ENCODE peak calls at places on chromosomes 7 and 10, in six cellular contexts. R is left lung, S is PC-3, U is thyroid gland, M is neural progenitor cell, O is fibroblast of lung. B is an unnamed sample.

GRCh38 chr7:85716353-85716752 is 529.5 kb upstream of the SEMA3D start:
- DNase-seq in R (no peak), S (no peak), U (no peak), M (no peak), O (no peak), B (no peak)

GRCh38 chr7:137690635-137691034 is 156.1 kb downstream of the DGKI start:
- DNase-seq in R (no peak), S (no peak), U (no peak), M (no peak), O (no peak), B (no peak)

GRCh38 chr7:149266451-149266850 is 4.5 kb downstream of the ZNF783 start:
- DNase-seq in R (no peak), S (no peak), U (no peak), M (no peak), O (no peak), B (no peak)

GRCh38 chr7:6268909-6269306 is 3.5 kb downstream of the CYTH3 start:
- DNase-seq in R (no peak), S (no peak), U (no peak), M (no peak), O (no peak), B (no peak)

GRCh38 chr7:2172311-2173183 is 60.2 kb downstream of the MAD1L1 start:
- DNase-seq in R (peak), S (peak), U (peak), M (no peak), O (peak), B (no peak)

GRCh38 chr10:97534746-97535367 is 36.1 kb downstream of the UBTD1 start:
- DNase-seq in R (no peak), S (peak), U (no peak), M (peak), O (no peak), B (no peak)

GRCh38 chr7:107703219-107703618 is 40.7 kb upstream of the CBLL1 start:
- DNase-seq in R (no peak), S (no peak), U (no peak), M (no peak), O (no peak), B (no peak)

GRCh38 chr7:7761974-7762769 is 43.8 kb upstream of the RPA3 start:
- DNase-seq in R (no peak), S (peak), U (no peak), M (no peak), O (peak), B (no peak)

GRCh38 chr7:69232445-69233376 is 365.6 kb upstream of the AUTS2 start:
- DNase-seq in R (no peak), S (no peak), U (peak), M (peak), O (no peak), B (no peak)

GRCh38 chr7:137454169-137455166 is 110.9 kb upstream of the PTN start:
- DNase-seq in R (no peak), S (peak), U (no peak), M (peak), O (peak), B (no peak)

GRCh38 chr7:48035967-48036478 is 680 bp downstream of the C7orf57 start:
- DNase-seq in R (peak), S (peak), U (peak), M (peak), O (peak), B (no peak)

DNA sequence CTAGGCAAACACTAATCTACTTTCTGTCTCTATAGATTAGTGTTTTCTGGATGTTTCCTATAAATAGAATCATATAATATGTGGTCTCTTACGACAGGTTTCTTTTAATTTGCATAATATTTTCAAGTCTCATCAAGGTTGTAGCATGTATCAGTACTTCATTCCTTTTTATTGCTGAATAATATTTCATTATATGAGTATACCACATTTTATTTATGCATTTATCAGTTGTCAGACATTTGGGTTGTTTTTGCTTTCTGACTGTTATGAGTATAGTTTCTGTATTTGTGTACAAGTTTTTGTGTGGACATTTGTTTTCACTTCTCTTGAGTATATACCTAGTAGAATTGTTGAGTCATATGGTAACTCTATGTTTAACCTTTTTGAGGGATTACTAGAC is 48.2 kb downstream of the SHOC2 start:
- DNase-seq in R (no peak), S (no peak), U (no peak), M (no peak), O (no peak), B (no peak)
- H3K4me3 ChIP-seq in R (no peak), S (no peak), U (no peak), M (no peak), O (no peak), B (no peak)

GRCh38 chr7:29327455-29327854 is 132.9 kb downstream of the CHN2 start:
- DNase-seq in R (no peak), S (no peak), U (no peak), M (no peak), O (no peak), B (no peak)
- H3K27ac ChIP-seq in R (no peak), S (no peak), U (no peak), M (no peak), O (no peak), B (no peak)

GRCh38 chr7:33937871-33938270 is 32.5 kb downstream of the BMPER start:
- DNase-seq in R (no peak), S (no peak), U (no peak), M (no peak), O (no peak), B (no peak)

GRCh38 chr7:33928986-33929385 is 23.6 kb downstream of the BMPER start:
- DNase-seq in R (no peak), S (no peak), U (no peak), M (no peak), O (no peak), B (no peak)

GRCh38 chr7:33933611-33934281 is 28.4 kb downstream of the BMPER start:
- DNase-seq in R (no peak), S (peak), U (no peak), M (no peak), O (peak), B (no peak)

GRCh38 chr7:33932221-33932620 is 26.9 kb downstream of the BMPER start:
- DNase-seq in R (no peak), S (no peak), U (peak), M (no peak), O (no peak), B (no peak)

GRCh38 chr7:33932832-33933468 is 27.6 kb downstream of the BMPER start:
- DNase-seq in R (peak), S (peak), U (peak), M (peak), O (peak), B (peak)
- H3K4me3 ChIP-seq in R (no peak), S (peak), U (no peak), M (no peak), O (peak), B (peak)

GRCh38 chr10:122054046-122055025 is 65.4 kb downstream of the TACC2 start:
- DNase-seq in R (peak), S (peak), U (peak), M (peak), O (peak), B (no peak)

GRCh38 chr10:122055252-122055651 is 66.3 kb downstream of the TACC2 start:
- DNase-seq in R (no peak), S (no peak), U (no peak), M (no peak), O (no peak), B (no peak)

GRCh38 chr10:122051609-122052385 is 62.8 kb downstream of the TACC2 start:
- DNase-seq in R (peak), S (peak), U (peak), M (peak), O (peak), B (no peak)

GRCh38 chr10:122052702-122053101 is 63.7 kb downstream of the TACC2 start:
- DNase-seq in R (no peak), S (peak), U (no peak), M (no peak), O (no peak), B (no peak)

GRCh38 chr10:122053314-122053713 is 64.4 kb downstream of the TACC2 start:
- DNase-seq in R (no peak), S (no peak), U (no peak), M (no peak), O (no peak), B (no peak)
- H3K27ac ChIP-seq in R (no peak), S (peak), U (no peak), M (no peak), O (no peak), B (no peak)

GRCh38 chr10:132681858-132682755 is 103.8 kb downstream of the NKX6-2 start:
- DNase-seq in R (peak), S (no peak), U (no peak), M (no peak), O (no peak), B (peak)
- H3K4me3 ChIP-seq in R (no peak), S (no peak), U (no peak), M (no peak), O (no peak), B (no peak)

DNA sequence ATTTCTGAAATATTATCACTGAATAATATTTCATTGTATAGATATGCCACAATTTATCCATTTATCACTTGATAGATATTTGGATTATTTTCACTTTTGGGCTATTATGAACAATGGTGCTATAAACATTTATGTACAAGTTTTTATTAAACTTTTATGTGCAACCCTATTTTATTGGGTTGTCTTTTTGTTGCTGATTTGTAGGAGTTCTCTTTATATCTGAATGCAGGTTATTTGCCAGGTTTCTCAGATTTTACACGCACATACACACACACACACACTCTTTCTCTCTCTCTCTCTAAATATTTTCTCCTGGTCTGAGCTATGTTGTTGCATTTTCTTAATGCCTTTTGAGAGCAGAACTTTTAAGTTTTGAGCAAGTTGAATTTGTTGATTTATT is 36.2 kb downstream of the ADK start:
- DNase-seq in R (no peak), S (no peak), U (no peak), M (no peak), O (no peak), B (no peak)
- H3K27ac ChIP-seq in R (peak), S (peak), U (no peak), M (no peak), O (no peak), B (no peak)

GRCh38 chr10:94085288-94085687 is 91.6 kb downstream of the PLCE1 start:
- DNase-seq in R (no peak), S (no peak), U (no peak), M (no peak), O (no peak), B (no peak)

GRCh38 chr10:94088926-94089381 is 95.2 kb downstream of the PLCE1 start:
- DNase-seq in R (no peak), S (peak), U (peak), M (peak), O (peak), B (no peak)

GRCh38 chr10:94083662-94084323 is 90.1 kb downstream of the PLCE1 start:
- DNase-seq in R (no peak), S (no peak), U (no peak), M (no peak), O (no peak), B (no peak)

GRCh38 chr10:94084344-94084743 is 90.6 kb downstream of the PLCE1 start:
- DNase-seq in R (no peak), S (no peak), U (no peak), M (no peak), O (no peak), B (no peak)

DNA sequence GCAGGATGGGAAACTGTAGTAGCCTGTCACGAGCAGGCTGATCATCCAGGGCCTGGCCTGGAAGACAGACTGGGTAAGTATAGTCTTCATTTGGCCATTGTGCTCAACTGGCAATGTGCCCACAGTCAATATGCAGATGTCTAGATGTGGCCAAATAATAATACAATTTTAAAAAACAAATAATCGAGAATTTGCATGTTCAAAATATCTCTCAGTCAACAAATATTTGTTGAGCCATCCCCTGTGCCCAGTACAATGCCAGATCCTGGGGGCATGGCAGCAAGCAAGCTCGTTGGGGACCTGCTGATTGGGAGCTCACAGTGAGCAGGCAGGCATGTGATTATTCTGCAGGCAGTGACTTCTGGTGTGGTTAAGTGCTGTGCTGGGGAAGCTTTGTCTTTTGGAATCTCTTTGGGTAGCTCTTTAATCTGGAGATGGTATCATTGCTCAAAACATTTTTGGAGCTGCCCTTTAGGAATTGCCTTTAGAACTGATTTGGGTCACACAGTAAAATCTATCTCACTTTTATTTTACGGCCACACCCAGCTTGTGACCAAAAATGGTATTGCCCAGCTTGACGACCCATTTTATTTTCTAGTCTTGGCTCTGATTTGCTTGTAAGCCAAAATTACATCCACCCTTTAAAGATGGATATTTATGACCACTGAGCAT is 92.2 kb downstream of the PLCE1 start:
- DNase-seq in R (no peak), S (no peak), U (no peak), M (no peak), O (no peak), B (no peak)
- H3K4me3 ChIP-seq in R (no peak), S (no peak), U (no peak), M (no peak), O (no peak), B (no peak)

GRCh38 chr7:130008941-130009847 is 42.0 kb downstream of the ZC3HC1 start:
- DNase-seq in R (peak), S (peak), U (peak), M (no peak), O (no peak), B (no peak)
- H3K27ac ChIP-seq in R (peak), S (peak), U (peak), M (no peak), O (peak), B (peak)

GRCh38 chr7:4707134-4707651 is 25.1 kb downstream of the FOXK1 start:
- DNase-seq in R (no peak), S (no peak), U (no peak), M (peak), O (no peak), B (no peak)
- H3K4me3 ChIP-seq in R (no peak), S (no peak), U (no peak), M (peak), O (no peak), B (no peak)